ENCODE peak calls at places on chromosomes 3 and 15, in five cellular contexts. F is Peyer's patch, B is uterus, U is H9, H is transverse colon. R is an unnamed sample.

GRCh38 chr3:19948192-19948591 is 1.3 kb downstream of the RAB5A start:
- DNase-seq in F (no peak), H (no peak), U (no peak), B (no peak), R (no peak)

GRCh38 chr3:25913179-25913578 is 123.3 kb downstream of the OXSM start:
- DNase-seq in H (no peak), F (no peak), U (no peak), B (no peak), R (no peak)

GRCh38 chr15:74141591-74141990 is 11.2 kb downstream of the ISLR2 start:
- DNase-seq in H (no peak), B (no peak), U (no peak), F (no peak), R (no peak)

GRCh38 chr3:187288176-187288893 is 3.2 kb downstream of the MASP1 start:
- DNase-seq in B (no peak), F (no peak), U (no peak), H (no peak), R (peak; percentile 54)

GRCh38 chr15:64851503-64851840 is 9.8 kb downstream of the PLEKHO2 start:
- DNase-seq in H (peak; percentile 35), B (peak; percentile 47), F (no peak), U (peak; percentile 43), R (no peak)

GRCh38 chr15:40281057-40281850 is 1.6 kb downstream of the ANKRD63 start:
- DNase-seq in B (no peak), F (no peak), H (no peak), U (peak; percentile 55), R (no peak)

GRCh38 chr3:27488821-27489220 is 4.6 kb upstream of the SLC4A7 start:
- DNase-seq in F (no peak), B (no peak), U (no peak), H (no peak), R (no peak)

GRCh38 chr3:177770821-177771220 is 573.5 kb upstream of the TBL1XR1 start:
- DNase-seq in F (no peak), H (no peak), U (no peak), B (no peak), R (no peak)

GRCh38 chr3:121641127-121641526 is 19.6 kb downstream of the HCLS1 start:
- DNase-seq in U (no peak), B (no peak), H (no peak), F (no peak), R (no peak)

GRCh38 chr15:74500401-74500800 is 39.4 kb upstream of the UBL7 start:
- DNase-seq in U (peak; percentile 33), F (no peak), H (no peak), B (no peak), R (no peak)

GRCh38 chr3:129664040-129664646 is 57.7 kb upstream of the PLXND1 start:
- DNase-seq in H (no peak), F (no peak), U (no peak), B (no peak), R (no peak)

GRCh38 chr3:188943591-188943990 is 228.2 kb upstream of the TPRG1 start:
- DNase-seq in B (no peak), F (no peak), U (no peak), H (no peak), R (no peak)

GRCh38 chr3:150299221-150299620 is 108.9 kb upstream of the TSC22D2 start:
- DNase-seq in F (no peak), H (no peak), B (no peak), U (peak; percentile 53), R (no peak)

GRCh38 chr3:9669720-9670432 is 20.6 kb downstream of the MTMR14 start:
- DNase-seq in B (no peak), F (no peak), U (no peak), H (no peak), R (no peak)

GRCh38 chr3:185750015-185750414 is 74.8 kb downstream of the IGF2BP2 start:
- DNase-seq in H (no peak), U (no peak), F (no peak), B (no peak), R (no peak)

GRCh38 chr3:186182850-186183249 is 74.0 kb upstream of the ETV5 start:
- DNase-seq in F (no peak), B (no peak), H (no peak), U (no peak), R (no peak)

GRCh38 chr3:172836390-172836997 is 86.0 kb downstream of the ECT2 start:
- DNase-seq in H (peak; percentile 20), B (no peak), U (no peak), F (no peak), R (peak; percentile 62)

DNA sequence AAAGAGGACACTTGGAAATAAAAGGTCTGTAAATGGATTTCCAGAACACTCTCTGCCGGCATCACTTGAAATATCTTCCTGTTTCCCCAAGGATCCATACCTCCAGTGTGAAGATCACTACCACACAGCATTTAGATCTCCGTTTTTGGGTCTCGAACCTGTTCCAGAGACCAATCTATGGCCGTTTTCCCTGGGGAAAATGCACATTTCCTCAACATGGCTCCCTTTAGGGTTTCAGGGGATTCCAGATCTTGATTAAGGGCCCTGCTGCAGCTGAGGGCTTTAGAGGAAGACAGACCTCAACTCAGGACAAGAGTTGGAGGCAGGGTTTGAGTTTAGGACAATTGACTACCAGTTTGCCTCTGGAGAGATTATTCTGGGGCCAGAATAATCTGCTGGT is 2.1 kb downstream of the CTSH start:
- DNase-seq in B (no peak), H (no peak), F (no peak), U (no peak), R (no peak)
- H3K4me1 ChIP-seq in B (no peaks in the 10 kb centered on the region), H (peaks cover 20% of the 10 kb centered on the region), F (no peaks in the 10 kb centered on the region), U (peaks cover 4% of the 10 kb centered on the region), R (peaks cover 46% of the 10 kb centered on the region)

GRCh38 chr3:60133269-60133877 is 1083.5 kb upstream of the CFAP20DC start:
- DNase-seq in B (no peak), U (no peak), F (no peak), H (no peak), R (peak; percentile 6)
- TF ChIP-seq CTCF in B (no peak), U (no peak), F (no peak), H (no peak), R (peak; percentile 8)

GRCh38 chr15:50249704-50250103 is 15.8 kb downstream of the HDC start:
- DNase-seq in B (no peak), H (no peak), U (no peak), F (no peak), R (no peak)

GRCh38 chr15:50250789-50251394 is 14.6 kb downstream of the HDC start:
- DNase-seq in B (no peak), F (no peak), H (no peak), U (no peak), R (no peak)

GRCh38 chr15:50251638-50252182 is 13.8 kb downstream of the HDC start:
- DNase-seq in F (no peak), B (no peak), U (no peak), H (no peak), R (no peak)

GRCh38 chr15:50247819-50248650 is 17.5 kb downstream of the HDC start:
- DNase-seq in H (peak; percentile 53), U (no peak), F (no peak), B (no peak), R (no peak)

GRCh38 chr15:50248994-50249586 is 16.4 kb downstream of the HDC start:
- DNase-seq in B (no peak), F (no peak), H (no peak), U (no peak), R (no peak)
- H3K27ac ChIP-seq in B (no peak overlapping the region), F (no peak overlapping the region), H (no peak overlapping the region), U (no peak overlapping the region), R (no peak overlapping the region)

GRCh38 chr3:32334675-32335074 is 57.0 kb upstream of the CMTM7 start:
- DNase-seq in H (no peak), U (peak; percentile 50), F (no peak), B (no peak), R (no peak)

GRCh38 chr3:32340039-32340438 is 51.6 kb upstream of the CMTM7 start:
- DNase-seq in H (no peak), U (no peak), B (no peak), F (no peak), R (no peak)

GRCh38 chr3:32335365-32336122 is 56.1 kb upstream of the CMTM7 start:
- DNase-seq in B (no peak), F (no peak), H (no peak), U (no peak), R (no peak)

GRCh38 chr3:32337501-32337900 is 54.2 kb upstream of the CMTM7 start:
- DNase-seq in H (no peak), U (no peak), B (no peak), F (no peak), R (no peak)

GRCh38 chr3:32336123-32336518 is 55.5 kb upstream of the CMTM7 start:
- DNase-seq in H (no peak), U (no peak), B (no peak), F (no peak), R (no peak)
- H3K4me1 ChIP-seq in H (no peaks in the 10 kb centered on the region), U (no peaks in the 10 kb centered on the region), B (no peaks in the 10 kb centered on the region), F (no peaks in the 10 kb centered on the region), R (no peaks in the 10 kb centered on the region)

GRCh38 chr15:52331490-52332240 is 36.1 kb upstream of the MYO5C start:
- DNase-seq in F (no peak), B (no peak), H (peak; percentile 23), U (no peak), R (no peak)
- TF ChIP-seq CTCF in F (peak; percentile 55), B (no peak), H (peak; percentile 43), U (peak; percentile 58), R (peak; percentile 49)

GRCh38 chr15:42148808-42149492 is 7.5 kb downstream of the PLA2G4F start:
- DNase-seq in B (no peak), U (no peak), H (no peak), F (no peak), R (no peak)
- H3K27ac ChIP-seq in B (no peak overlapping the region), U (no peak overlapping the region), H (no peak overlapping the region), F (no peak overlapping the region), R (no peak overlapping the region)

GRCh38 chr3:157134620-157135191 is 25.2 kb downstream of the CCNL1 start:
- DNase-seq in U (no peak), H (no peak), F (no peak), B (no peak), R (no peak)
- H3K4me1 ChIP-seq in U (peaks cover 2% of the 10 kb centered on the region), H (peaks cover 46% of the 10 kb centered on the region), F (peaks cover 14% of the 10 kb centered on the region), B (peaks cover 8% of the 10 kb centered on the region), R (peaks cover 47% of the 10 kb centered on the region)

GRCh38 chr3:194624956-194625355 is 8.3 kb downstream of the TMEM44 start:
- DNase-seq in F (no peak), B (no peak), U (no peak), H (no peak), R (no peak)

GRCh38 chr3:194622621-194623360 is 10.4 kb downstream of the TMEM44 start:
- DNase-seq in H (no peak), U (no peak), F (no peak), B (no peak), R (no peak)

GRCh38 chr3:194620192-194620591 is 13.0 kb downstream of the TMEM44 start:
- DNase-seq in B (no peak), F (no peak), U (no peak), H (no peak), R (no peak)

GRCh38 chr3:194621947-194622346 is 11.3 kb downstream of the TMEM44 start:
- DNase-seq in F (no peak), U (no peak), H (no peak), B (no peak), R (no peak)

GRCh38 chr3:194623449-194624290 is 9.5 kb downstream of the TMEM44 start:
- DNase-seq in B (no peak), F (no peak), U (peak; percentile 51), H (no peak), R (no peak)
- TF ChIP-seq CTCF in B (no peak), F (no peak), U (peak; percentile 40), H (no peak), R (no peak)

R was measured in heart right ventricle.